ENCODE peak calls at places on chromosome 21, in six cellular contexts. K is SW 1271; S is stimulated activated CD8-positive, alpha-beta memory T cell treated with anti-CD3 and anti-CD28 coated beads, Interleukin-2, amount 100 ng/mL, for 1 hour; X is RWPE1; A is NCI-H1092 treated with DMSO at 0.1 percent for 48 hours; P is effector memory CD4-positive, alpha-beta T cell. J is an unnamed sample.
A peak's percentile ranks its signal among the peaks of the same experiment; 100 is the strongest.

GRCh38 chr21:45299864-45300785 is 12.4 kb upstream of the POFUT2 start:
- DNase-seq in K (no peak), S (no peak), X (no peak), A (no peak), P (no peak), J (no peak)

GRCh38 chr21:45805321-45805720 is 161.8 kb downstream of the PCBP3 start:
- DNase-seq in K (no peak), S (no peak), X (no peak), A (no peak), P (no peak), J (no peak)

GRCh38 chr21:31484219-31484618 is 140.2 kb upstream of the TIAM1 start:
- DNase-seq in K (no peak), S (no peak), X (no peak), A (no peak), P (no peak), J (no peak)

GRCh38 chr21:43619856-43620255 is 39.4 kb downstream of the HSF2BP start:
- DNase-seq in K (no peak), S (no peak), X (no peak), A (no peak), P (no peak), J (no peak)

GRCh38 chr21:43317959-43318358 is 109.0 kb downstream of the SIK1 start:
- DNase-seq in K (no peak), S (no peak), X (no peak), A (no peak), P (no peak), J (no peak)

GRCh38 chr21:34973685-34974084 is 75.4 kb downstream of the RUNX1 start:
- DNase-seq in K (no peak), S (no peak), X (no peak), A (no peak), P (no peak), J (no peak)

GRCh38 chr21:38989745-38990423 is 184.2 kb downstream of the ETS2 start:
- DNase-seq in K (no peak), S (no peak), X (no peak), A (peak; percentile 99), P (no peak), J (no peak)

GRCh38 chr21:44817506-44817880 is 369 bp downstream of the SUMO3 start:
- DNase-seq in K (no peak), S (peak; percentile 90), X (peak; percentile 94), A (peak; percentile 77), P (peak; percentile 89), J (peak; percentile 98)

GRCh38 chr21:46112731-46113215 is 14.9 kb downstream of the COL6A2 start:
- DNase-seq in K (no peak), S (no peak), X (no peak), A (no peak), P (no peak), J (no peak)

GRCh38 chr21:29258626-29259335 is 39.9 kb upstream of the BACH1 start:
- DNase-seq in K (no peak), S (no peak), X (peak; percentile 86), A (no peak), P (no peak), J (no peak)

GRCh38 chr21:35559128-35559831 is 501.0 kb downstream of the SETD4 start:
- DNase-seq in K (no peak), S (no peak), X (no peak), A (no peak), P (no peak), J (no peak)

GRCh38 chr21:35651166-35651565 is 409.2 kb downstream of the SETD4 start:
- DNase-seq in K (no peak), S (no peak), X (no peak), A (peak; percentile 29), P (no peak), J (no peak)

GRCh38 chr21:45643021-45643980 is at the start of gene PCBP3:
- DNase-seq in K (peak; percentile 56), S (peak; percentile 85), X (peak; percentile 94), A (peak; percentile 99), P (peak; percentile 83), J (peak; percentile 93)

J was measured in frontal cortex.